ENCODE peak calls at places on chromosomes 4 and X, in seven cellular contexts. D is WTC11, C is body of pancreas, P is RWPE1, U is endodermal cell, M is tibial nerve, S is ovary. Y is an unnamed sample.
A peak's percentile ranks its signal among the peaks of the same experiment; 100 is the strongest.

GRCh38 chr4:107037188-107037587 is 1.1 kb upstream of the DKK2 start:
- DNase-seq in M (peak; percentile 39), U (peak; percentile 91), D (peak; percentile 70), S (peak; percentile 44), C (peak; percentile 31), P (peak; percentile 2), Y (peak; percentile 49)

GRCh38 chr4:39037491-39037825 is 5.2 kb upstream of the TMEM156 start:
- DNase-seq in M (no peak), S (no peak), U (no peak), P (peak; percentile 59), C (no peak), D (no peak), Y (no peak)

GRCh38 chr4:85970535-85970934 is 389.3 kb downstream of the MAPK10 start:
- DNase-seq in C (no peak), S (no peak), P (no peak), M (no peak), D (no peak), U (no peak), Y (no peak)

GRCh38 chr4:30294295-30294694 is 425.9 kb upstream of the PCDH7 start:
- DNase-seq in U (no peak), D (no peak), P (no peak), S (no peak), M (no peak), C (no peak), Y (no peak)

GRCh38 chr4:158521490-158522111 is at the start of gene RXFP1:
- DNase-seq in D (no peak), P (no peak), S (no peak), C (no peak), U (no peak), M (no peak), Y (no peak)

GRCh38 chrX:53230116-53230515 is 5.1 kb upstream of the KDM5C start:
- DNase-seq in S (no peak), P (no peak), C (no peak), U (no peak), M (no peak), D (no peak), Y (no peak)

GRCh38 chr4:83285022-83285387 is 407 bp upstream of the COQ2 start:
- DNase-seq in C (no peak), P (peak; percentile 22), M (peak; percentile 33), U (peak; percentile 45), D (no peak), S (no peak), Y (no peak)

GRCh38 chrX:48833531-48834138 is 1.8 kb downstream of the PCSK1N start:
- DNase-seq in D (no peak), M (no peak), C (no peak), P (no peak), S (no peak), U (no peak), Y (no peak)

GRCh38 chr4:24015782-24016181 is 125.9 kb upstream of the PPARGC1A start:
- DNase-seq in C (no peak), D (no peak), P (no peak), M (no peak), U (no peak), S (no peak), Y (no peak)

GRCh38 chrX:153797415-153798015 is 3.0 kb downstream of the SSR4 start:
- DNase-seq in U (no peak), C (no peak), P (no peak), M (no peak), D (no peak), S (no peak), Y (no peak)

GRCh38 chr4:94127707-94128328 is 79.8 kb upstream of the SMARCAD1 start:
- DNase-seq in D (no peak), P (peak; percentile 50), U (no peak), S (no peak), C (no peak), M (no peak), Y (no peak)
- TF ChIP-seq CTCF in D (peak; percentile 47), P (peak; percentile 65), U (peak; percentile 86), S (no peak), C (peak; percentile 62), M (peak; percentile 25), Y (peak; percentile 75)

DNA sequence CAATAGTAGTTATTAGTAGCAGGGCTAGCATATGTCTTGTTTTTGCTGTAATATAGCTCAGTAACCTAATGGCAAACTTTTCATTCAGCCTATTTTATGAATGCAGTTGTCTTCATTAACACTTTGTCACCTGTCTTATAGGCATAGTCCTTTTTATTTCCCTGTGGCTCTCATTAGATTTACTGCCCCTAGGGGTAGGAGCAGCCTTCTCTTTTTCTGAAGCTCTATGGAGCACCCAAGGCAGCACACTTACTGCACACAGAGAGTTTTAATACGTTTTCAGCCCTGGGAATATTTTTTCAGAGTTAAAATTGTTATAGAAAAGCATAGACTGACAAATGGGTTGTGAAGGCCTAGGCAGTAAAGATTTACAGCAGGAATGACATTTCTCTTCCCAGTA is 406.8 kb downstream of the TMA16 start:
- DNase-seq in C (no peak), S (no peak), D (no peak), U (no peak), P (no peak), M (no peak), Y (no peak)
- TF ChIP-seq CTCF in C (no peak), S (no peak), D (no peak), U (peak; percentile 66), P (no peak), M (peak; percentile 5), Y (no peak)

GRCh38 chr4:63937961-63938360 is 471.3 kb downstream of the TECRL start:
- DNase-seq in M (no peak), P (peak; percentile 0), U (no peak), C (no peak), D (no peak), S (no peak), Y (no peak)
- TF ChIP-seq CTCF in M (no peak), P (no peak), U (no peak), C (no peak), D (no peak), S (no peak), Y (no peak)

GRCh38 chr4:123127218-123127617 is 204.8 kb upstream of the NUDT6 start:
- DNase-seq in D (no peak), P (no peak), U (no peak), S (no peak), M (no peak), C (no peak), Y (no peak)
- TF ChIP-seq CTCF in D (no peak), P (peak; percentile 39), U (peak; percentile 61), S (no peak), M (peak; percentile 5), C (peak; percentile 16), Y (peak; percentile 64)

Y was measured in neural crest cell.